ENCODE peak calls at places on chromosomes 11 and 22, in six cellular contexts. One of them, this sample, is unnamed.

GRCh38 chr11:72821920-72822799 is 7.9 kb downstream of the ATG16L2 start:
- DNase-seq in globus pallidus: peak
- DNase-seq in H1: peak
- DNase-seq in AG09309: no peak
- DNase-seq in non-pigmented ciliary epithelial cell: no peak
- DNase-seq in NCI-H1092 treated with DMSO at 0.1 percent for 48 hours: peak
- DNase-seq in this sample: peak

GRCh38 chr22:24363243-24363642 is 64.2 kb upstream of the ADORA2A start:
- DNase-seq in globus pallidus: no peak
- DNase-seq in H1: no peak
- DNase-seq in AG09309: no peak
- DNase-seq in non-pigmented ciliary epithelial cell: no peak
- DNase-seq in NCI-H1092 treated with DMSO at 0.1 percent for 48 hours: no peak
- DNase-seq in this sample: no peak

GRCh38 chr11:6214530-6214929 is 9.2 kb downstream of the C11orf42 start:
- DNase-seq in globus pallidus: no peak
- DNase-seq in H1: no peak
- DNase-seq in AG09309: no peak
- DNase-seq in non-pigmented ciliary epithelial cell: no peak
- DNase-seq in NCI-H1092 treated with DMSO at 0.1 percent for 48 hours: no peak
- DNase-seq in this sample: no peak

GRCh38 chr11:72037554-72038311 is 39.0 kb downstream of the IL18BP start:
- DNase-seq in globus pallidus: no peak
- DNase-seq in H1: no peak
- DNase-seq in AG09309: no peak
- DNase-seq in non-pigmented ciliary epithelial cell: no peak
- DNase-seq in NCI-H1092 treated with DMSO at 0.1 percent for 48 hours: no peak
- DNase-seq in this sample: no peak

GRCh38 chr11:20112291-20113146 is 47.8 kb downstream of the DBX1 start:
- DNase-seq in globus pallidus: peak
- DNase-seq in H1: no peak
- DNase-seq in AG09309: peak
- DNase-seq in non-pigmented ciliary epithelial cell: peak
- DNase-seq in NCI-H1092 treated with DMSO at 0.1 percent for 48 hours: peak
- DNase-seq in this sample: peak

GRCh38 chr11:70000228-70000627 is 77.9 kb upstream of the ANO1 start:
- DNase-seq in globus pallidus: no peak
- DNase-seq in H1: no peak
- DNase-seq in AG09309: no peak
- DNase-seq in non-pigmented ciliary epithelial cell: no peak
- DNase-seq in NCI-H1092 treated with DMSO at 0.1 percent for 48 hours: no peak
- DNase-seq in this sample: no peak

GRCh38 chr11:17686185-17686980 is 33.0 kb upstream of the MYOD1 start:
- DNase-seq in globus pallidus: no peak
- DNase-seq in H1: no peak
- DNase-seq in AG09309: no peak
- DNase-seq in non-pigmented ciliary epithelial cell: no peak
- DNase-seq in NCI-H1092 treated with DMSO at 0.1 percent for 48 hours: no peak
- DNase-seq in this sample: no peak

GRCh38 chr22:37563153-37564081 is 3.1 kb downstream of the CDC42EP1 start:
- DNase-seq in globus pallidus: peak
- DNase-seq in H1: no peak
- DNase-seq in AG09309: peak
- DNase-seq in non-pigmented ciliary epithelial cell: peak
- DNase-seq in NCI-H1092 treated with DMSO at 0.1 percent for 48 hours: no peak
- DNase-seq in this sample: peak

GRCh38 chr22:48696371-48696770 is 1131.3 kb downstream of the BRD1 start:
- DNase-seq in globus pallidus: no peak
- DNase-seq in H1: no peak
- DNase-seq in AG09309: no peak
- DNase-seq in non-pigmented ciliary epithelial cell: no peak
- DNase-seq in NCI-H1092 treated with DMSO at 0.1 percent for 48 hours: no peak
- DNase-seq in this sample: no peak

GRCh38 chr11:65378208-65378927 is 4.1 kb downstream of the SLC25A45 start:
- DNase-seq in globus pallidus: no peak
- DNase-seq in H1: no peak
- DNase-seq in AG09309: no peak
- DNase-seq in non-pigmented ciliary epithelial cell: no peak
- DNase-seq in NCI-H1092 treated with DMSO at 0.1 percent for 48 hours: no peak
- DNase-seq in this sample: no peak

GRCh38 chr11:31882951-31883392 is 71.8 kb upstream of the PAX6 start:
- DNase-seq in globus pallidus: no peak
- DNase-seq in H1: no peak
- DNase-seq in AG09309: no peak
- DNase-seq in non-pigmented ciliary epithelial cell: no peak
- DNase-seq in NCI-H1092 treated with DMSO at 0.1 percent for 48 hours: no peak
- DNase-seq in this sample: no peak

GRCh38 chr11:99773646-99774045 is 752.9 kb downstream of the CNTN5 start:
- DNase-seq in globus pallidus: no peak
- DNase-seq in H1: no peak
- DNase-seq in AG09309: no peak
- DNase-seq in non-pigmented ciliary epithelial cell: peak
- DNase-seq in NCI-H1092 treated with DMSO at 0.1 percent for 48 hours: no peak
- DNase-seq in this sample: no peak

GRCh38 chr22:27994481-27995331 is 75.7 kb upstream of the PITPNB start:
- DNase-seq in globus pallidus: no peak
- DNase-seq in H1: no peak
- DNase-seq in AG09309: no peak
- DNase-seq in non-pigmented ciliary epithelial cell: no peak
- DNase-seq in NCI-H1092 treated with DMSO at 0.1 percent for 48 hours: no peak
- DNase-seq in this sample: no peak

GRCh38 chr11:66973956-66974585 is 1.0 kb upstream of the C11orf86 start:
- DNase-seq in globus pallidus: no peak
- DNase-seq in H1: no peak
- DNase-seq in AG09309: no peak
- DNase-seq in non-pigmented ciliary epithelial cell: no peak
- DNase-seq in NCI-H1092 treated with DMSO at 0.1 percent for 48 hours: no peak
- DNase-seq in this sample: no peak

GRCh38 chr11:94794287-94795168 is 26.4 kb downstream of the AMOTL1 start:
- DNase-seq in globus pallidus: no peak
- DNase-seq in H1: no peak
- DNase-seq in AG09309: peak
- DNase-seq in non-pigmented ciliary epithelial cell: peak
- DNase-seq in NCI-H1092 treated with DMSO at 0.1 percent for 48 hours: peak
- DNase-seq in this sample: peak

GRCh38 chr22:30320021-30320556 is 6.7 kb downstream of the TBC1D10A start:
- DNase-seq in globus pallidus: no peak
- DNase-seq in H1: no peak
- DNase-seq in AG09309: no peak
- DNase-seq in non-pigmented ciliary epithelial cell: no peak
- DNase-seq in NCI-H1092 treated with DMSO at 0.1 percent for 48 hours: no peak
- DNase-seq in this sample: no peak

GRCh38 chr22:27133951-27134664 is 476.7 kb downstream of the MIAT start:
- DNase-seq in globus pallidus: no peak
- DNase-seq in H1: no peak
- DNase-seq in AG09309: peak
- DNase-seq in non-pigmented ciliary epithelial cell: peak
- DNase-seq in NCI-H1092 treated with DMSO at 0.1 percent for 48 hours: no peak
- DNase-seq in this sample: peak

GRCh38 chr11:45860764-45861510 is 13.7 kb downstream of the CRY2 start:
- DNase-seq in globus pallidus: no peak
- DNase-seq in H1: no peak
- DNase-seq in AG09309: no peak
- DNase-seq in non-pigmented ciliary epithelial cell: no peak
- DNase-seq in NCI-H1092 treated with DMSO at 0.1 percent for 48 hours: no peak
- DNase-seq in this sample: no peak

GRCh38 chr11:86046111-86046510 is 22.8 kb downstream of the PICALM start:
- DNase-seq in globus pallidus: no peak
- DNase-seq in H1: no peak
- DNase-seq in AG09309: no peak
- DNase-seq in non-pigmented ciliary epithelial cell: no peak
- DNase-seq in NCI-H1092 treated with DMSO at 0.1 percent for 48 hours: no peak
- DNase-seq in this sample: no peak

GRCh38 chr11:196786-197731 is 4.2 kb downstream of the SCGB1C1 start:
- DNase-seq in globus pallidus: no peak
- DNase-seq in H1: peak
- DNase-seq in AG09309: no peak
- DNase-seq in non-pigmented ciliary epithelial cell: no peak
- DNase-seq in NCI-H1092 treated with DMSO at 0.1 percent for 48 hours: no peak
- DNase-seq in this sample: no peak

GRCh38 chr11:28529540-28530410 is 421.6 kb downstream of the METTL15 start:
- DNase-seq in globus pallidus: peak
- DNase-seq in H1: no peak
- DNase-seq in AG09309: peak
- DNase-seq in non-pigmented ciliary epithelial cell: peak
- DNase-seq in NCI-H1092 treated with DMSO at 0.1 percent for 48 hours: peak
- DNase-seq in this sample: peak

GRCh38 chr11:64058494-64058893 is 22.8 kb downstream of the FLRT1 start:
- DNase-seq in globus pallidus: no peak
- DNase-seq in H1: no peak
- DNase-seq in AG09309: no peak
- DNase-seq in non-pigmented ciliary epithelial cell: no peak
- DNase-seq in NCI-H1092 treated with DMSO at 0.1 percent for 48 hours: peak
- DNase-seq in this sample: no peak

GRCh38 chr11:86174101-86175046 is 70.2 kb upstream of the EED start:
- DNase-seq in globus pallidus: peak
- DNase-seq in H1: no peak
- DNase-seq in AG09309: peak
- DNase-seq in non-pigmented ciliary epithelial cell: peak
- DNase-seq in NCI-H1092 treated with DMSO at 0.1 percent for 48 hours: no peak
- DNase-seq in this sample: peak

GRCh38 chr11:279040-279965 is 1.1 kb downstream of the NLRP6 start:
- DNase-seq in globus pallidus: no peak
- DNase-seq in H1: no peak
- DNase-seq in AG09309: no peak
- DNase-seq in non-pigmented ciliary epithelial cell: no peak
- DNase-seq in NCI-H1092 treated with DMSO at 0.1 percent for 48 hours: no peak
- DNase-seq in this sample: no peak

GRCh38 chr11:44176541-44177213 is 81.2 kb downstream of the EXT2 start:
- DNase-seq in globus pallidus: no peak
- DNase-seq in H1: no peak
- DNase-seq in AG09309: no peak
- DNase-seq in non-pigmented ciliary epithelial cell: no peak
- DNase-seq in NCI-H1092 treated with DMSO at 0.1 percent for 48 hours: no peak
- DNase-seq in this sample: no peak

GRCh38 chr11:119344291-119345010 is 2.1 kb downstream of the MFRP start:
- DNase-seq in globus pallidus: no peak
- DNase-seq in H1: no peak
- DNase-seq in AG09309: no peak
- DNase-seq in non-pigmented ciliary epithelial cell: no peak
- DNase-seq in NCI-H1092 treated with DMSO at 0.1 percent for 48 hours: no peak
- DNase-seq in this sample: no peak

GRCh38 chr11:124799384-124800225 is 601 bp downstream of the MSANTD2 start:
- DNase-seq in globus pallidus: peak
- DNase-seq in H1: peak
- DNase-seq in AG09309: no peak
- DNase-seq in non-pigmented ciliary epithelial cell: no peak
- DNase-seq in NCI-H1092 treated with DMSO at 0.1 percent for 48 hours: peak
- DNase-seq in this sample: no peak

GRCh38 chr11:44497995-44498394 is 67.5 kb upstream of the CD82 start:
- DNase-seq in globus pallidus: no peak
- DNase-seq in H1: no peak
- DNase-seq in AG09309: no peak
- DNase-seq in non-pigmented ciliary epithelial cell: no peak
- DNase-seq in NCI-H1092 treated with DMSO at 0.1 percent for 48 hours: no peak
- DNase-seq in this sample: no peak

GRCh38 chr22:32745251-32745995 is 56.1 kb upstream of the TIMP3 start:
- DNase-seq in globus pallidus: no peak
- DNase-seq in H1: no peak
- DNase-seq in AG09309: peak
- DNase-seq in non-pigmented ciliary epithelial cell: no peak
- DNase-seq in NCI-H1092 treated with DMSO at 0.1 percent for 48 hours: no peak
- DNase-seq in this sample: no peak

GRCh38 chr11:35364101-35364780 is 55.1 kb downstream of the SLC1A2 start:
- DNase-seq in globus pallidus: peak
- DNase-seq in H1: no peak
- DNase-seq in AG09309: peak
- DNase-seq in non-pigmented ciliary epithelial cell: peak
- DNase-seq in NCI-H1092 treated with DMSO at 0.1 percent for 48 hours: peak
- DNase-seq in this sample: peak

GRCh38 chr11:119222308-119222707 is 16.2 kb downstream of the CBL start:
- DNase-seq in globus pallidus: peak
- DNase-seq in H1: no peak
- DNase-seq in AG09309: no peak
- DNase-seq in non-pigmented ciliary epithelial cell: no peak
- DNase-seq in NCI-H1092 treated with DMSO at 0.1 percent for 48 hours: peak
- DNase-seq in this sample: no peak

GRCh38 chr11:67438121-67438902 is 830 bp upstream of the PTPRCAP start:
- DNase-seq in globus pallidus: no peak
- DNase-seq in H1: no peak
- DNase-seq in AG09309: no peak
- DNase-seq in non-pigmented ciliary epithelial cell: no peak
- DNase-seq in NCI-H1092 treated with DMSO at 0.1 percent for 48 hours: no peak
- DNase-seq in this sample: no peak

GRCh38 chr11:927871-928270 is 2.2 kb downstream of the AP2A2 start:
- DNase-seq in globus pallidus: no peak
- DNase-seq in H1: no peak
- DNase-seq in AG09309: no peak
- DNase-seq in non-pigmented ciliary epithelial cell: no peak
- DNase-seq in NCI-H1092 treated with DMSO at 0.1 percent for 48 hours: no peak
- DNase-seq in this sample: no peak

This sample was measured in amniotic stem cell.